ENCODE peak calls at places on chromosomes 3 and 15, in four cellular contexts. J is K562, D is IMR-90, K is endothelial cell of umbilical vein. X is an unnamed sample. For H3K9me1, the result is how much of the 10 kb centered on the place peaks cover.

GRCh38 chr3:127444761-127445160 is 145.8 kb downstream of the TPRA1 start:
- DNase-seq in J (no peak), D (no peak), K (no peak), X (no peak)

GRCh38 chr3:17133637-17134545 is 249.1 kb downstream of the PLCL2 start:
- DNase-seq in J (no peak), D (no peak), K (no peak), X (no peak)

GRCh38 chr3:174547801-174548200 is 311.3 kb upstream of the NAALADL2 start:
- DNase-seq in J (no peak), D (peak), K (no peak), X (no peak)

GRCh38 chr3:184334470-184335158 is 2.8 kb upstream of the FAM131A start:
- DNase-seq in J (peak), D (peak), K (peak), X (no peak)

GRCh38 chr3:176939022-176939817 is 258.1 kb downstream of the TBL1XR1 start:
- DNase-seq in J (peak), D (peak), K (peak), X (peak)

GRCh38 chr3:149407898-149408297 is 30.4 kb upstream of the TM4SF1 start:
- DNase-seq in J (no peak), D (peak), K (no peak), X (no peak)

GRCh38 chr3:195047536-195047935 is 223.4 kb downstream of the XXYLT1 start:
- DNase-seq in J (no peak), D (no peak), K (no peak), X (no peak)

GRCh38 chr15:39852237-39852636 is 67.8 kb downstream of the GPR176 start:
- DNase-seq in J (no peak), D (peak), K (no peak), X (no peak)

GRCh38 chr3:169286214-169286613 is 377.3 kb downstream of the MECOM start:
- DNase-seq in J (no peak), D (no peak), K (no peak), X (no peak)

GRCh38 chr3:147662705-147663104 is 253.5 kb downstream of the ZIC1 start:
- DNase-seq in J (no peak), D (no peak), K (no peak), X (no peak)

GRCh38 chr3:3110299-3110630 is at the start of gene IL5RA:
- DNase-seq in J (no peak), D (no peak), K (no peak), X (no peak)

GRCh38 chr3:22942988-22943387 is 260.1 kb upstream of the UBE2E2 start:
- DNase-seq in J (no peak), D (no peak), K (no peak), X (no peak)

GRCh38 chr3:194203482-194204035 is 67.6 kb downstream of the HES1 start:
- DNase-seq in J (no peak), D (no peak), K (no peak), X (no peak)

GRCh38 chr3:122246214-122246613 is 62.7 kb downstream of the CASR start:
- DNase-seq in J (no peak), D (peak), K (no peak), X (no peak)

GRCh38 chr3:168684519-168684918 is 588.8 kb upstream of the GOLIM4 start:
- DNase-seq in J (no peak), D (no peak), K (no peak), X (no peak)

GRCh38 chr3:126509565-126510322 is 7.8 kb downstream of the UROC1 start:
- DNase-seq in J (no peak), D (no peak), K (no peak), X (no peak)

GRCh38 chr15:84023636-84024035 is 211.9 kb upstream of the GOLGA6L4 start:
- DNase-seq in J (peak), D (peak), K (no peak), X (no peak)

GRCh38 chr3:52532517-52532837 is 1.2 kb downstream of the NT5DC2 start:
- DNase-seq in J (peak), D (peak), K (peak), X (no peak)

GRCh38 chr3:115960799-115961198 is 337.5 kb downstream of the GAP43 start:
- DNase-seq in J (peak), D (no peak), K (no peak), X (no peak)

GRCh38 chr15:52717924-52718323 is 38.7 kb upstream of the ATOSA start:
- DNase-seq in J (no peak), D (no peak), K (no peak), X (no peak)

GRCh38 chr15:63232943-63233342 is 43.5 kb downstream of the RAB8B start:
- DNase-seq in J (no peak), D (peak), K (no peak), X (no peak)

GRCh38 chr3:27596920-27597319 is 112.7 kb upstream of the SLC4A7 start:
- DNase-seq in J (no peak), D (peak), K (peak), X (no peak)

DNA sequence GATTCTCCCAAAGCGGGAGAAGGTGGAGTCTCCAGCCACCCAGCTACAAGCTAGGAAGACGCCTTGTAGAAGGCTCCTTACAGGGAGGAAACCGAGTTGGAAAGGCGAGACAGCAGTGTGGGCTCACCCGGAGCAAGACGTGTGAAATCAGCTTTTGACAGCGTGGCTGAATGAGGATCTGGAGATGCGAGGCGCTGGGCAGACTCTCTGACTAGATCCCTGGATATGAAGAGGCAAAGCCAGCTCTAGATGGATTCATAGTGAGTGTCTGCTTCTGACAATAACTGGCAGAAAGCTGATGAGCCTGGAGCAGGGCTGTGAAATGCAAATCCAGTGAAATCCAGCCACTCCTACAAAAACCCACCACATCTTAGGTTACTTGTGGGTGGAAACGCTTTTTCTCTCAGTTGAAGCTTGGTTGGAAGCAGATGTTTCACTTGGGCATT is 41.0 kb downstream of the GOLGA6A start:
- DNase-seq in J (no peak), D (no peak), K (no peak), X (no peak)
- H3K9me1 ChIP-seq in J (under half), D (under half), K (under half), X (under half)

GRCh38 chr3:40073310-40074007 is 236.0 kb upstream of the EIF1B start:
- DNase-seq in J (peak), D (no peak), K (peak), X (no peak)
- TF ChIP-seq CTCF in J (peak), D (no peak), K (peak), X (peak)

DNA sequence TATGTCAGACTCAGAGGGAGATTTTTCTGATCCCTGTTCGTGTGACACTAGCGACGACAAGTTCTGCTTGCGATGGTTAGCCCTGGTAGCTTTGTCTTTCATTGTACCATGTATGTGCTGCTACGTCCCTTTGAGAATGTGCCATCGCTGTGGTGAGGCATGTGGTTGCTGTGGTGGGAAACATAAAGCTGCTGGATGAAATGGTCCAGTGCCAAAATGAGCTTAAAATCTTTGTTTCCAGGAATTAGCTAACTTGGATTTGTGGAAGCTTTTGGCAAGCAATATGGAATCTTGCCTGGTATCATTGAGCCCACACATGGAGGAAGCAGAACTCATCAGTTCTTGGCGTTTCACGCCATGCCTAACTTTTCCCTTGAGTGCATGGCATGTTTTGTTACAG is 98.8 kb downstream of the SPRED1 start:
- DNase-seq in J (no peak), D (no peak), K (no peak), X (no peak)
- H3K9me1 ChIP-seq in J (under half), D (under half), K (under half), X (under half)

DNA sequence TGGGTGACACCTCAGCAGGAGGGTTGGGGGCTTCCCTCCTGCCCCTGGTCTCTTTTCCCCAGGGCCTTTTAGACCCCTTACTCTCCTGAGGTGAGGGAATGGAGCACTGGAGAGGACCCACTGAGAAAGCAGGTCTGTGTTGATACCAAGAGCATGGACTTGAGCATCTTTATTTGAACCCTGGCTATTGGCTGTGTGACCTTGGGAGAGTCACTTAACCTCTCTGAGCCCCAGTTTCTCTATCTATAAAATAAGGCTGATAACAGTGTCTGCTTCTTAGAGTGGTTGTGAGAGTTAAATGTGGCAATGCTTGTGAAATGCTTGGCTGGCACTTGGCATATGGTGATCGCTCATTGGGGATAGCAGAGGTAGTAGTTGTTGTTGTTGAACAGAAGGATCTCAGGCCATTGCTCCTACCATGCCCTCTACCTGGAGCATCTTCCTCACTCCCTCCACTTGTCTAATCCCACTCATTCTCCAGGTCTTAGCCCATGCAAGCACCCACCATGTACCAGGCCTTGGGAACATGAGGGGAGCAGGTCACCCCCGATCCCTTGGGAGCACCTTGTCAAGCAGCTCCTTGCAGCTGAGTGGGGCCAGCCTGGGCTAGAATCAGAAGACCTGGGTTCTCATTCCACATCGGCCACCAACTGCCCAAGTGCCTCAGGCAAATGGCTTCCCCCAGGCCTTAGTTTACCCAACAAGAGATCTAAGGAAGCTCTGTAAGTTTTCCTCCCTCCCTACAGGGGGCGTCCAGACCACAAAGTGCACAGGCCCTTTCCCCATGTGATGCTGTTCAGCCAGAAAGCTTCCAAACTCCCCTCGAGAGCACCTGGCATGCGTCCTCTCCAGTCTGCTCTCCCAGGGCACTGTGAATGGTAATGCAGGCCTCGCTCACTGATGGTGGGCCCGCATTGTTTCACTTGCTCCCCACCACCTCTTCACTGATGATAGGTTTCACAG is 96.7 kb downstream of the LSM3 start:
- DNase-seq in J (peak), D (no peak), K (peak), X (no peak)
- TF ChIP-seq CTCF in J (peak), D (peak), K (peak), X (peak)

DNA sequence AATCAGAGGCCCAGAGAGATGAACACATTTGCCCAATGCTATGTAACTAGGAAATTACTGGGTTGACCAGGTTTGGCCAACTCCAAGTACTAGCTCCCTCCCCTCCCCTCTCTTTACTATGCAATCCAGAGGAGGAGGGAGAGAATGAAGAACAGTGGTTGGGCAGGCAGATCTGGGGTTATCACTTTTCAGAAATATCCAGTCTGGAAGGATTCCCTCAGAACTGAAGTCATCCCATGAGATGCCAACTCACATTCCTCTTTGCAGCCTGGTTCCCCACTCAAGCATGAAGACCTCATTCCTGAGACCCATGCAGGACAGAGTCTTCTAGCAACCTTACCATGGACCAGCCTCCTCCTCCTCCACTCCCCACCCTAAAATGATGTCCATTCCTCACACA is 201.1 kb downstream of the TLE3 start:
- DNase-seq in J (no peak), D (no peak), K (no peak), X (no peak)
- H3K9me1 ChIP-seq in J (under half), D (under half), K (under half), X (under half)

X was measured in keratinocyte.